ENCODE peak calls at places on chromosomes 5 and 9, in five cellular contexts. U is A549, H is mesenchymal stem cell, Y is hepatocyte, D is IMR-90. M is an unnamed sample. For H3K4me1, the result is how much of the 10 kb centered on the place peaks cover.

GRCh38 chr5:133273661-133274596 is 222.1 kb downstream of the HSPA4 start:
- DNase-seq in U (no peak), H (peak), Y (peak), D (peak), M (peak)

GRCh38 chr5:82352146-82352791 is 74.1 kb upstream of the RPS23 start:
- DNase-seq in U (no peak), H (no peak), Y (no peak), D (peak), M (no peak)

GRCh38 chr5:58317009-58317408 is 142.9 kb downstream of the PLK2 start:
- DNase-seq in U (no peak), H (peak), Y (no peak), D (no peak), M (no peak)

GRCh38 chr9:110776207-110776606 is 107.6 kb downstream of the MUSK start:
- DNase-seq in U (no peak), H (no peak), Y (no peak), D (no peak), M (no peak)

GRCh38 chr9:120344230-120344629 is 235.7 kb downstream of the CDK5RAP2 start:
- DNase-seq in U (peak), H (peak), Y (peak), D (peak), M (no peak)

GRCh38 chr9:128551652-128552152 is 685 bp upstream of the SPTAN1 start:
- DNase-seq in U (no peak), H (no peak), Y (peak), D (no peak), M (no peak)

GRCh38 chr9:5493597-5494511 is 16.5 kb upstream of the PDCD1LG2 start:
- DNase-seq in U (peak), H (peak), Y (no peak), D (peak), M (no peak)

GRCh38 chr9:37220971-37221370 is 100.6 kb downstream of the ZCCHC7 start:
- DNase-seq in U (no peak), H (no peak), Y (no peak), D (peak), M (no peak)

GRCh38 chr9:93458702-93459101 is 5.3 kb upstream of the FAM120AOS start:
- DNase-seq in U (no peak), H (no peak), Y (no peak), D (no peak), M (no peak)
- H3K4me1 ChIP-seq in U (half or more), H (under half), Y (under half), D (under half), M (under half)

GRCh38 chr5:38650540-38651275 is 94.3 kb upstream of the LIFR start:
- DNase-seq in U (no peak), H (peak), Y (no peak), D (peak), M (no peak)
- H3K4me2 ChIP-seq in U (peak), H (peak), Y (peak), D (peak), M (no peak)

GRCh38 chr9:97925497-97926334 is 3.4 kb upstream of the TRMO start:
- DNase-seq in U (no peak), H (no peak), Y (no peak), D (no peak), M (no peak)

GRCh38 chr9:97924386-97924785 is 2.1 kb upstream of the TRMO start:
- DNase-seq in U (no peak), H (no peak), Y (no peak), D (no peak), M (no peak)

GRCh38 chr9:97919217-97919813 is 3.0 kb downstream of the TRMO start:
- DNase-seq in U (no peak), H (no peak), Y (no peak), D (no peak), M (no peak)

GRCh38 chr9:97923529-97924108 is 1.3 kb upstream of the TRMO start:
- DNase-seq in U (peak), H (peak), Y (peak), D (peak), M (peak)

GRCh38 chr9:97921959-97922905 is at the start of gene TRMO:
- DNase-seq in U (peak), H (peak), Y (peak), D (peak), M (peak)
- H3K4me1 ChIP-seq in U (under half), H (under half), Y (under half), D (under half), M (under half)

DNA sequence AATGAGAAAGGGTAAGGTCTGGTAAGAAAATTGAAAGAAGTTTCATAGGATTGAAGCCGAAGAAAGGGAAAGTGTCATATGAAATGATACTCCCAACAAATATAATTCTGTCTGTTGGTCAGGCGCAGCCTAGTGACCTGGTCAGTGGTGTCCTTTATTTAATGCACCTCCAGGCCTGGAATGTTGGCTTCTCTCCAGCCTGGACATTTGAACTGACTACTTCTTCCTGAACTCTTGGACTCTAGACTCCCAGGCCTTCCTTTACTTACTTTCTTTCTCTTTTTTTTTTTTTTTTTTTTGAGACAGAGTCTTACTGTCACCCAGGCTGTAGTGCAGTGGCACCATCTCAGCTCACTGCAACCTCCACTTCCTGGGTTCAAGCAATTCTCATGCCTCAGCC is 1381.5 kb upstream of the WWC1 start:
- DNase-seq in U (no peak), H (no peak), Y (no peak), D (no peak), M (no peak)
- H3K4me2 ChIP-seq in U (no peak), H (no peak), Y (no peak), D (no peak), M (no peak)

DNA sequence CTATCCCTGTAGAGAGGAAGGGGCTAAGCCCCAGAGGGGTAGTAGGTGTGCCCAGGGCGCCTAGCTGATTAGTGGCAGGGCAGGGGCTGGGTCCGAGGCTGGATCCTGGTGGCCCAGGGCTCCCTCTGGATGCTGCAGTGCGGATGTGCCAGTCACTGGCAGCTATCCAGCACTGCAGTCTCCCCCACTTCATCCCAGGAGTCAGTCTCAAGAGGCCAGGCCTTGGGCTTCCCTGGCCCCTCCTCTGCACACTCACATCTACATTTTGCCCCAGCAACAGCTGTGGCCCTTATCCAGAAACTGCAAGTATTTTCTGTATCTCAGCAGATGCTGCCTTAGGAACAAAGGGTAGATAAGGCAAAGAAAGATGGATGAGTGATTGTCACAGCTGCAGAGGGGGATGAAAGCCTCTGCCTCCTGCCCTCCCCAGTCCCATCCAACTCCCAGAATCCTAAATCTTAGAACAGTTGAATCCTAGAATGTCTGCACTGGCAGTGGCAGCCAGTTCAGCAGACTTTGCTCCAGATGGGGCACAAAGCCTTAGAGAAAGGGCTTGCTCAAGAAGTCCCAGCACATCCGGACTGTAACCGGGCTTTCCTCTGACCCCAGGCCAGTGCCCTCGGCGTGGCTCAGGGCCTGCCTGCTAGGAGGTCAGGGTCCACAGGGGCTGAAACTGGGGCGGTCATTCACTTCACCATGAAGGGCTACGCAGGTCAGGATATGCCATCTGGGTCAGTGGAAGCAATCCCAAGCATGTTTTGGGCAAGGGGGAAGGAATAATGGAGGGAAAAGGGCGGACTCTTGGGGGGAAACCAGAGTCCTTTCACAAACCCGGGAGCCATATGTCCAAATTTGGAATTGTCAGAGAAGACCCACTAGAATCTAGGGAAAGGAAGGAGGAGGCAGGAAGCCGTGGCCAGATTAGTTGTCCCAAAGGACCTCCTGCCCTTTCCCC is 1.5 kb downstream of the ANXA6 start:
- DNase-seq in U (no peak), H (peak), Y (peak), D (peak), M (peak)
- H3K4me1 ChIP-seq in U (under half), H (under half), Y (under half), D (under half), M (under half)

GRCh38 chr5:123882305-123882704 is 370.3 kb downstream of the CSNK1G3 start:
- DNase-seq in U (no peak), H (no peak), Y (no peak), D (no peak), M (no peak)

GRCh38 chr5:123876265-123876790 is 364.4 kb downstream of the CSNK1G3 start:
- DNase-seq in U (no peak), H (no peak), Y (no peak), D (no peak), M (no peak)

GRCh38 chr5:123880875-123881274 is 368.9 kb downstream of the CSNK1G3 start:
- DNase-seq in U (no peak), H (no peak), Y (no peak), D (no peak), M (no peak)

GRCh38 chr5:123881791-123882244 is 369.8 kb downstream of the CSNK1G3 start:
- DNase-seq in U (no peak), H (peak), Y (no peak), D (peak), M (no peak)

GRCh38 chr5:123879071-123879470 is 367.1 kb downstream of the CSNK1G3 start:
- DNase-seq in U (no peak), H (no peak), Y (no peak), D (no peak), M (peak)
- H3K4me2 ChIP-seq in U (no peak), H (no peak), Y (no peak), D (no peak), M (no peak)